ENCODE peak calls at places on chromosomes 2 and 18, in six cellular contexts. One of them, this sample, is unnamed.

GRCh38 chr2:49189512-49190225 is 35.4 kb upstream of the FSHR start:
- DNase-seq in stimulated activated CD4-positive, alpha-beta T cell treated with anti-CD3 and anti-CD28 coated beads, Interleukin-2, amount 100 ng/mL, for 48 hours: no peak
- DNase-seq in tibial artery: no peak
- DNase-seq in NCI-H510A treated with DMSO at 0.1 percent for 48 hours: no peak
- DNase-seq in GM23248: no peak
- DNase-seq in T-helper 2 cell: no peak
- DNase-seq in this sample: no peak

GRCh38 chr18:73168171-73168570 is 300.4 kb upstream of the NETO1 start:
- DNase-seq in stimulated activated CD4-positive, alpha-beta T cell treated with anti-CD3 and anti-CD28 coated beads, Interleukin-2, amount 100 ng/mL, for 48 hours: no peak
- DNase-seq in tibial artery: no peak
- DNase-seq in NCI-H510A treated with DMSO at 0.1 percent for 48 hours: no peak
- DNase-seq in GM23248: no peak
- DNase-seq in T-helper 2 cell: no peak
- DNase-seq in this sample: no peak

GRCh38 chr18:470661-471501 is 29.6 kb downstream of the COLEC12 start:
- DNase-seq in stimulated activated CD4-positive, alpha-beta T cell treated with anti-CD3 and anti-CD28 coated beads, Interleukin-2, amount 100 ng/mL, for 48 hours: no peak
- DNase-seq in tibial artery: no peak
- DNase-seq in NCI-H510A treated with DMSO at 0.1 percent for 48 hours: no peak
- DNase-seq in GM23248: peak; percentile 84
- DNase-seq in T-helper 2 cell: no peak
- DNase-seq in this sample: peak; percentile 81

GRCh38 chr18:28736951-28737350 is 560.0 kb upstream of the CDH2 start:
- DNase-seq in stimulated activated CD4-positive, alpha-beta T cell treated with anti-CD3 and anti-CD28 coated beads, Interleukin-2, amount 100 ng/mL, for 48 hours: no peak
- DNase-seq in tibial artery: no peak
- DNase-seq in NCI-H510A treated with DMSO at 0.1 percent for 48 hours: no peak
- DNase-seq in GM23248: peak; percentile 52
- DNase-seq in T-helper 2 cell: no peak
- DNase-seq in this sample: no peak

GRCh38 chr2:232483296-232483922 is 4.2 kb downstream of the ECEL1 start:
- DNase-seq in stimulated activated CD4-positive, alpha-beta T cell treated with anti-CD3 and anti-CD28 coated beads, Interleukin-2, amount 100 ng/mL, for 48 hours: no peak
- DNase-seq in tibial artery: peak; percentile 27
- DNase-seq in NCI-H510A treated with DMSO at 0.1 percent for 48 hours: no peak
- DNase-seq in GM23248: no peak
- DNase-seq in T-helper 2 cell: no peak
- DNase-seq in this sample: no peak

GRCh38 chr2:138720035-138720589 is 60.1 kb downstream of the NXPH2 start:
- DNase-seq in stimulated activated CD4-positive, alpha-beta T cell treated with anti-CD3 and anti-CD28 coated beads, Interleukin-2, amount 100 ng/mL, for 48 hours: no peak
- DNase-seq in tibial artery: no peak
- DNase-seq in NCI-H510A treated with DMSO at 0.1 percent for 48 hours: peak; percentile 36
- DNase-seq in GM23248: no peak
- DNase-seq in T-helper 2 cell: no peak
- DNase-seq in this sample: no peak

GRCh38 chr2:238108423-238109201 is 8.5 kb downstream of the ESPNL start:
- DNase-seq in stimulated activated CD4-positive, alpha-beta T cell treated with anti-CD3 and anti-CD28 coated beads, Interleukin-2, amount 100 ng/mL, for 48 hours: no peak
- DNase-seq in tibial artery: peak; percentile 58
- DNase-seq in NCI-H510A treated with DMSO at 0.1 percent for 48 hours: peak; percentile 66
- DNase-seq in GM23248: no peak
- DNase-seq in T-helper 2 cell: peak; percentile 37
- DNase-seq in this sample: no peak

GRCh38 chr18:28065793-28066186 is 111.1 kb downstream of the CDH2 start:
- DNase-seq in stimulated activated CD4-positive, alpha-beta T cell treated with anti-CD3 and anti-CD28 coated beads, Interleukin-2, amount 100 ng/mL, for 48 hours: no peak
- DNase-seq in tibial artery: no peak
- DNase-seq in NCI-H510A treated with DMSO at 0.1 percent for 48 hours: no peak
- DNase-seq in GM23248: peak; percentile 14
- DNase-seq in T-helper 2 cell: no peak
- DNase-seq in this sample: no peak

GRCh38 chr2:150630587-150631235 is 143.2 kb upstream of the RND3 start:
- DNase-seq in stimulated activated CD4-positive, alpha-beta T cell treated with anti-CD3 and anti-CD28 coated beads, Interleukin-2, amount 100 ng/mL, for 48 hours: no peak
- DNase-seq in tibial artery: no peak
- DNase-seq in NCI-H510A treated with DMSO at 0.1 percent for 48 hours: no peak
- DNase-seq in GM23248: peak; percentile 81
- DNase-seq in T-helper 2 cell: no peak
- DNase-seq in this sample: peak; percentile 59

GRCh38 chr18:5720132-5720531 is 175.2 kb downstream of the TMEM200C start:
- DNase-seq in stimulated activated CD4-positive, alpha-beta T cell treated with anti-CD3 and anti-CD28 coated beads, Interleukin-2, amount 100 ng/mL, for 48 hours: no peak
- DNase-seq in tibial artery: no peak
- DNase-seq in NCI-H510A treated with DMSO at 0.1 percent for 48 hours: no peak
- DNase-seq in GM23248: no peak
- DNase-seq in T-helper 2 cell: no peak
- DNase-seq in this sample: no peak

GRCh38 chr18:26802330-26803200 is 62.9 kb downstream of the AQP4 start:
- DNase-seq in stimulated activated CD4-positive, alpha-beta T cell treated with anti-CD3 and anti-CD28 coated beads, Interleukin-2, amount 100 ng/mL, for 48 hours: no peak
- DNase-seq in tibial artery: no peak
- DNase-seq in NCI-H510A treated with DMSO at 0.1 percent for 48 hours: no peak
- DNase-seq in GM23248: no peak
- DNase-seq in T-helper 2 cell: no peak
- DNase-seq in this sample: no peak

GRCh38 chr2:58045580-58046334 is 849 bp upstream of the VRK2 start:
- DNase-seq in stimulated activated CD4-positive, alpha-beta T cell treated with anti-CD3 and anti-CD28 coated beads, Interleukin-2, amount 100 ng/mL, for 48 hours: no peak
- DNase-seq in tibial artery: no peak
- DNase-seq in NCI-H510A treated with DMSO at 0.1 percent for 48 hours: no peak
- DNase-seq in GM23248: no peak
- DNase-seq in T-helper 2 cell: no peak
- DNase-seq in this sample: no peak

This sample was measured in iris pigment epithelial cell.